ENCODE peak calls at places on chromosomes 16 and 17, in five cellular contexts. Q, G, P, T and K are unnamed samples.

GRCh38 chr17:40191237-40192208 is 14.3 kb downstream of the RAPGEFL1 start:
- ATAC-seq in Q (peak), T (peak), P (peak), G (peak), K (peak)

GRCh38 chr16:3561626-3562025 is 15.6 kb downstream of the NLRC3 start:
- ATAC-seq in G (no peak), T (no peak), P (no peak), Q (no peak), K (no peak)

GRCh38 chr17:83203073-83203471 is 123.7 kb downstream of the METRNL start:
- ATAC-seq in Q (peak), T (no peak), P (no peak), G (peak), K (peak)

GRCh38 chr16:23564964-23565363 is 7.4 kb downstream of the UBFD1 start:
- ATAC-seq in T (no peak), P (no peak), Q (no peak), G (peak), K (no peak)

GRCh38 chr17:10059684-10060211 is 138.7 kb downstream of the GAS7 start:
- ATAC-seq in Q (no peak), G (peak), T (peak), P (no peak), K (peak)

GRCh38 chr17:7328840-7329359 is at the start of gene NEURL4:
- ATAC-seq in T (peak), G (no peak), P (peak), Q (peak), K (peak)

GRCh38 chr17:51496378-51496777 is 236.0 kb downstream of the UTP18 start:
- ATAC-seq in T (no peak), Q (no peak), P (no peak), G (no peak), K (no peak)

GRCh38 chr17:42193216-42194132 is 820 bp downstream of the GHDC start:
- ATAC-seq in T (peak), Q (peak), G (peak), P (peak), K (no peak)

GRCh38 chr17:2786176-2786881 is 9.9 kb upstream of the RAP1GAP2 start:
- ATAC-seq in G (peak), T (peak), Q (peak), P (peak), K (peak)